ENCODE peak calls at places on chromosomes 13 and 19, in four cellular contexts. One of them, this sample, is unnamed.

GRCh38 chr13:72204291-72204690 is 337.3 kb upstream of the DACH1 start:
- DNase-seq in HTR-8/SVneo: peak; percentile 2
- DNase-seq in NCI-H748 treated with DMSO at 0.1 percent for 48 hours: no peak
- DNase-seq in M059J: peak; percentile 74
- DNase-seq in this sample: no peak

GRCh38 chr13:108508263-108508662 is 121.1 kb upstream of the MYO16 start:
- DNase-seq in HTR-8/SVneo: no peak
- DNase-seq in NCI-H748 treated with DMSO at 0.1 percent for 48 hours: no peak
- DNase-seq in M059J: no peak
- DNase-seq in this sample: no peak

GRCh38 chr19:5170329-5170745 is 170.3 kb downstream of the PTPRS start:
- DNase-seq in HTR-8/SVneo: no peak
- DNase-seq in NCI-H748 treated with DMSO at 0.1 percent for 48 hours: no peak
- DNase-seq in M059J: no peak
- DNase-seq in this sample: peak; percentile 31

GRCh38 chr19:47036233-47036651 is 12.2 kb downstream of the TMEM160 start:
- DNase-seq in HTR-8/SVneo: no peak
- DNase-seq in NCI-H748 treated with DMSO at 0.1 percent for 48 hours: peak; percentile 81
- DNase-seq in M059J: no peak
- DNase-seq in this sample: peak; percentile 96

GRCh38 chr19:39506944-39507714 is 7.8 kb upstream of the SELENOV start:
- DNase-seq in HTR-8/SVneo: peak; percentile 89
- DNase-seq in NCI-H748 treated with DMSO at 0.1 percent for 48 hours: peak; percentile 87
- DNase-seq in M059J: peak; percentile 58
- DNase-seq in this sample: peak; percentile 95

GRCh38 chr19:24048261-24048660 is 38.7 kb upstream of the ZNF254 start:
- DNase-seq in HTR-8/SVneo: no peak
- DNase-seq in NCI-H748 treated with DMSO at 0.1 percent for 48 hours: no peak
- DNase-seq in M059J: no peak
- DNase-seq in this sample: peak; percentile 26

GRCh38 chr19:1250374-1251232 is 2.2 kb downstream of the MIDN start:
- DNase-seq in HTR-8/SVneo: no peak
- DNase-seq in NCI-H748 treated with DMSO at 0.1 percent for 48 hours: no peak
- DNase-seq in M059J: peak; percentile 49
- DNase-seq in this sample: peak; percentile 91

GRCh38 chr13:113903361-113903760 is 39.5 kb upstream of the GAS6 start:
- DNase-seq in HTR-8/SVneo: no peak
- DNase-seq in NCI-H748 treated with DMSO at 0.1 percent for 48 hours: no peak
- DNase-seq in M059J: peak; percentile 77
- DNase-seq in this sample: no peak

GRCh38 chr13:51420681-51421476 is 32.0 kb downstream of the INTS6 start:
- DNase-seq in HTR-8/SVneo: no peak
- DNase-seq in NCI-H748 treated with DMSO at 0.1 percent for 48 hours: no peak
- DNase-seq in M059J: peak; percentile 16
- DNase-seq in this sample: no peak

GRCh38 chr13:77289844-77290243 is 37.0 kb downstream of the MYCBP2 start:
- DNase-seq in HTR-8/SVneo: no peak
- DNase-seq in NCI-H748 treated with DMSO at 0.1 percent for 48 hours: no peak
- DNase-seq in M059J: no peak
- DNase-seq in this sample: no peak

GRCh38 chr13:20873348-20873747 is 29.2 kb downstream of the XPO4 start:
- DNase-seq in HTR-8/SVneo: no peak
- DNase-seq in NCI-H748 treated with DMSO at 0.1 percent for 48 hours: no peak
- DNase-seq in M059J: peak; percentile 71
- DNase-seq in this sample: peak; percentile 38

GRCh38 chr19:2089001-2089711 is 7.0 kb downstream of the MOB3A start:
- DNase-seq in HTR-8/SVneo: peak; percentile 58
- DNase-seq in NCI-H748 treated with DMSO at 0.1 percent for 48 hours: no peak
- DNase-seq in M059J: peak; percentile 59
- DNase-seq in this sample: no peak

GRCh38 chr19:41325947-41326706 is 16.2 kb downstream of the CCDC97 start:
- DNase-seq in HTR-8/SVneo: no peak
- DNase-seq in NCI-H748 treated with DMSO at 0.1 percent for 48 hours: no peak
- DNase-seq in M059J: peak; percentile 74
- DNase-seq in this sample: no peak

GRCh38 chr13:20127263-20127562 is 33.6 kb downstream of the GJA3 start:
- DNase-seq in HTR-8/SVneo: no peak
- DNase-seq in NCI-H748 treated with DMSO at 0.1 percent for 48 hours: no peak
- DNase-seq in M059J: no peak
- DNase-seq in this sample: peak; percentile 20

GRCh38 chr13:73335226-73335625 is 276.4 kb downstream of the KLF5 start:
- DNase-seq in HTR-8/SVneo: no peak
- DNase-seq in NCI-H748 treated with DMSO at 0.1 percent for 48 hours: no peak
- DNase-seq in M059J: peak; percentile 81
- DNase-seq in this sample: peak; percentile 93

GRCh38 chr13:38223093-38223492 is 126.6 kb upstream of the UFM1 start:
- DNase-seq in HTR-8/SVneo: peak; percentile 15
- DNase-seq in NCI-H748 treated with DMSO at 0.1 percent for 48 hours: peak; percentile 47
- DNase-seq in M059J: peak; percentile 40
- DNase-seq in this sample: peak; percentile 76

GRCh38 chr19:51944798-51945552 is 17.7 kb downstream of the ZNF613 start:
- DNase-seq in HTR-8/SVneo: no peak
- DNase-seq in NCI-H748 treated with DMSO at 0.1 percent for 48 hours: no peak
- DNase-seq in M059J: no peak
- DNase-seq in this sample: no peak

This sample was measured in NCI-H82.